ENCODE peak calls at places on chromosomes 4 and X, in ten cellular contexts. T, P, E, Z, Y, Q, S, O, G and L are unnamed samples.

GRCh38 chr4:80006935-80007744 is 65.9 kb downstream of the ANTXR2 start:
- DNase-seq in T (no peak), P (no peak), E (peak), Z (no peak), Y (no peak), Q (no peak), S (no peak), O (no peak), G (peak), L (peak)

GRCh38 chrX:15043538-15043937 is 170.3 kb downstream of the MOSPD2 start:
- DNase-seq in T (no peak), P (no peak), E (no peak), Z (no peak), Y (no peak), Q (no peak), S (no peak), O (no peak), G (no peak), L (no peak)

GRCh38 chr4:140906984-140907962 is 151.1 kb upstream of the TBC1D9 start:
- DNase-seq in T (no peak), P (no peak), E (no peak), Z (no peak), Y (no peak), Q (no peak), S (no peak), O (no peak), G (no peak), L (no peak)

GRCh38 chr4:110516106-110516922 is 40.4 kb downstream of the ENPEP start:
- DNase-seq in T (peak), P (peak), E (peak), Z (peak), Y (peak), Q (peak), S (peak), O (peak), G (peak), L (peak)

GRCh38 chr4:20809796-20810195 is 109.5 kb downstream of the PACRGL start:
- DNase-seq in T (peak), P (no peak), E (no peak), Z (no peak), Y (no peak), Q (no peak), S (peak), O (no peak), G (no peak), L (no peak)

GRCh38 chrX:67524950-67525691 is 18.7 kb upstream of the AR start:
- DNase-seq in T (no peak), P (peak), E (no peak), Z (no peak), Y (no peak), Q (no peak), S (no peak), O (no peak), G (no peak), L (no peak)

GRCh38 chrX:76454456-76454927 is 27.0 kb downstream of the MAGEE1 start:
- DNase-seq in T (peak), P (no peak), E (peak), Z (no peak), Y (no peak), Q (peak), S (peak), O (peak), G (peak), L (no peak)

GRCh38 chr4:119284876-119285611 is 36.9 kb downstream of the FABP2 start:
- DNase-seq in T (no peak), P (no peak), E (no peak), Z (no peak), Y (no peak), Q (no peak), S (no peak), O (peak), G (peak), L (no peak)

GRCh38 chrX:113929004-113929403 is 654.9 kb upstream of the HTR2C start:
- DNase-seq in T (peak), P (no peak), E (peak), Z (peak), Y (no peak), Q (no peak), S (peak), O (peak), G (peak), L (peak)

GRCh38 chr4:87848622-87849351 is 16.0 kb downstream of the MEPE start:
- DNase-seq in T (peak), P (no peak), E (peak), Z (peak), Y (peak), Q (no peak), S (peak), O (peak), G (peak), L (peak)

GRCh38 chrX:70454441-70455365 is 10.1 kb downstream of the DLG3 start:
- DNase-seq in T (peak), P (peak), E (peak), Z (peak), Y (peak), Q (peak), S (peak), O (peak), G (peak), L (no peak)

GRCh38 chrX:70453024-70453618 is 8.5 kb downstream of the DLG3 start:
- DNase-seq in T (no peak), P (no peak), E (no peak), Z (no peak), Y (no peak), Q (no peak), S (no peak), O (no peak), G (no peak), L (no peak)

GRCh38 chrX:70449457-70449966 is 4.9 kb downstream of the DLG3 start:
- DNase-seq in T (no peak), P (no peak), E (no peak), Z (no peak), Y (no peak), Q (no peak), S (no peak), O (no peak), G (no peak), L (no peak)

GRCh38 chrX:70455366-70456202 is 10.9 kb downstream of the DLG3 start:
- DNase-seq in T (peak), P (no peak), E (peak), Z (no peak), Y (no peak), Q (peak), S (peak), O (no peak), G (no peak), L (no peak)

GRCh38 chrX:70452143-70452733 is 7.6 kb downstream of the DLG3 start:
- DNase-seq in T (peak), P (no peak), E (peak), Z (peak), Y (peak), Q (peak), S (peak), O (peak), G (peak), L (no peak)
- TF ChIP-seq CTCF in T (peak), P (peak), E (peak), Z (peak), Y (peak), Q (no peak), S (peak), O (peak), G (peak), L (peak)

GRCh38 chrX:17361620-17362019 is 13.4 kb upstream of the NHS start:
- DNase-seq in T (peak), P (no peak), E (peak), Z (peak), Y (no peak), Q (peak), S (peak), O (peak), G (no peak), L (peak)

GRCh38 chrX:17359500-17359899 is 15.5 kb upstream of the NHS start:
- DNase-seq in T (no peak), P (no peak), E (no peak), Z (no peak), Y (no peak), Q (no peak), S (no peak), O (no peak), G (no peak), L (no peak)

DNA sequence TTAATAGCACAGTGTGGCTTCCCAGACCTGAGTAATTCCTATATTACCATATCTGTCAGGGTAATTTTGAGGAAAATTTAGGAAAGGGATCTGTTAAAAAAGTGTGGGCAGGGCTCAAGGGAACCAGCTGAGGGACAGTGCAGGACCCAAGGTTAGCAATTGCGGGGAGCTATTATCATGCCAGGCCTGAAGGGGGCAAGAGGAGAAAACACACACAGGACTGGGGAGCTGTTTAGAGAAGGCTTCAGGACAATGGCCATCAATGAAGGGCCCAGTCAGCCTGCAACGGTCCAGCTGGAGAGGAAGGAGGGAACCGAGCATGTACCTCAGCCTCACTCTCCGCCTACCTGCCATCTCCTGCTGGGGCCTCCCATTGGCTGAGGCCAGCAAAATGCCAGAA is 19.0 kb upstream of the NHS start:
- DNase-seq in T (no peak), P (no peak), E (no peak), Z (no peak), Y (no peak), Q (no peak), S (peak), O (no peak), G (no peak), L (no peak)
- TF ChIP-seq CTCF in T (no peak), P (no peak), E (no peak), Z (no peak), Y (no peak), Q (no peak), S (no peak), O (no peak), G (no peak), L (no peak)

GRCh38 chrX:80648023-80648422 is 161.7 kb downstream of the BRWD3 start:
- DNase-seq in T (no peak), P (no peak), E (peak), Z (no peak), Y (no peak), Q (no peak), S (peak), O (peak), G (peak), L (no peak)
- TF ChIP-seq CTCF in T (peak), P (peak), E (peak), Z (peak), Y (no peak), Q (no peak), S (peak), O (peak), G (no peak), L (no peak)

DNA sequence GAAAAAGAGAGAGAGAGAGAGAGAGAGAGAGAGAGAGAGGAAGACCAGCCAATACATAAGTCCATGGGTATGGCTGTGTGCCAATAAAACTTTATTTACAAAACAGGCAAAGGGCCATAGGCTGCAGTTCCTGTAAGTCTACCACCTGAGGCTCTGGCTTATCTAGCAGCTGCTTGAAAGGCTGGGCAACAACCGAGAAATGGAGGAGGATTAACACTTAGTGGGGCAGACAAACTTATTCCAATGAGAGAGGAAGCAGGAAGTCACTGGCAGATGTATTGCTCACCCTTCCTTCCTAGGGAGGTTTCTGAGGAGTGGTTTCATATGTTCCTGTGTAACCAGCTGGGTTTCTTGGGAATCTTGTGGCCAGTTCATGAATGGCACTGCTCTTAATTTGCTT is 4.7 kb upstream of the GPR143 start:
- DNase-seq in T (no peak), P (no peak), E (no peak), Z (no peak), Y (no peak), Q (no peak), S (peak), O (no peak), G (peak), L (no peak)
- TF ChIP-seq CTCF in T (no peak), P (no peak), E (no peak), Z (no peak), Y (no peak), Q (no peak), S (no peak), O (no peak), G (no peak), L (no peak)

GRCh38 chr4:95714571-95714970 is 125.3 kb upstream of the PDHA2 start:
- DNase-seq in T (no peak), P (no peak), E (no peak), Z (no peak), Y (no peak), Q (no peak), S (no peak), O (no peak), G (no peak), L (no peak)
- TF ChIP-seq CTCF in T (no peak), P (no peak), E (no peak), Z (no peak), Y (no peak), Q (no peak), S (no peak), O (no peak), G (no peak), L (no peak)